ENCODE peak calls at places on chromosomes 1 and 21, in six cellular contexts. One of them, this sample, is unnamed.

GRCh38 chr1:211935448-211935970 is 99.8 kb downstream of the INTS7 start:
- DNase-seq in adrenal gland: no peak
- DNase-seq in ovary: no peak
- DNase-seq in aorta: no peak
- DNase-seq in Karpas-422: no peak
- DNase-seq in PC-9: no peak
- DNase-seq in this sample: no peak

GRCh38 chr1:212482006-212482351 is 49.3 kb downstream of the NENF start:
- DNase-seq in adrenal gland: no peak
- DNase-seq in ovary: no peak
- DNase-seq in aorta: no peak
- DNase-seq in Karpas-422: no peak
- DNase-seq in PC-9: no peak
- DNase-seq in this sample: no peak

GRCh38 chr1:229879746-229880145 is 187.3 kb upstream of the GALNT2 start:
- DNase-seq in adrenal gland: no peak
- DNase-seq in ovary: no peak
- DNase-seq in aorta: no peak
- DNase-seq in Karpas-422: no peak
- DNase-seq in PC-9: no peak
- DNase-seq in this sample: no peak

GRCh38 chr1:212650228-212650627 is 41.7 kb downstream of the ATF3 start:
- DNase-seq in adrenal gland: no peak
- DNase-seq in ovary: no peak
- DNase-seq in aorta: no peak
- DNase-seq in Karpas-422: no peak
- DNase-seq in PC-9: no peak
- DNase-seq in this sample: no peak

GRCh38 chr1:87024936-87025537 is 110.6 kb downstream of the HS2ST1 start:
- DNase-seq in adrenal gland: no peak
- DNase-seq in ovary: no peak
- DNase-seq in aorta: no peak
- DNase-seq in Karpas-422: peak; percentile 50
- DNase-seq in PC-9: no peak
- DNase-seq in this sample: peak; percentile 6

GRCh38 chr1:107726860-107727259 is 238.1 kb downstream of the VAV3 start:
- DNase-seq in adrenal gland: no peak
- DNase-seq in ovary: no peak
- DNase-seq in aorta: no peak
- DNase-seq in Karpas-422: no peak
- DNase-seq in PC-9: no peak
- DNase-seq in this sample: no peak

GRCh38 chr21:29265690-29266479 is 32.8 kb upstream of the BACH1 start:
- DNase-seq in adrenal gland: no peak
- DNase-seq in ovary: no peak
- DNase-seq in aorta: no peak
- DNase-seq in Karpas-422: peak; percentile 47
- DNase-seq in PC-9: no peak
- DNase-seq in this sample: no peak

GRCh38 chr1:66497910-66498309 is 36.0 kb upstream of the SGIP1 start:
- DNase-seq in adrenal gland: no peak
- DNase-seq in ovary: no peak
- DNase-seq in aorta: no peak
- DNase-seq in Karpas-422: no peak
- DNase-seq in PC-9: no peak
- DNase-seq in this sample: no peak

GRCh38 chr1:203512830-203513578 is 19.1 kb downstream of the OPTC start:
- DNase-seq in adrenal gland: peak; percentile 85
- DNase-seq in ovary: no peak
- DNase-seq in aorta: peak; percentile 76
- DNase-seq in Karpas-422: no peak
- DNase-seq in PC-9: peak; percentile 86
- DNase-seq in this sample: peak; percentile 96

GRCh38 chr1:155463865-155464264 is 98.7 kb downstream of the ASH1L start:
- DNase-seq in adrenal gland: no peak
- DNase-seq in ovary: no peak
- DNase-seq in aorta: no peak
- DNase-seq in Karpas-422: no peak
- DNase-seq in PC-9: no peak
- DNase-seq in this sample: peak; percentile 65

GRCh38 chr1:9207715-9208114 is 26.9 kb upstream of the H6PD start:
- DNase-seq in adrenal gland: no peak
- DNase-seq in ovary: no peak
- DNase-seq in aorta: no peak
- DNase-seq in Karpas-422: no peak
- DNase-seq in PC-9: no peak
- DNase-seq in this sample: no peak

GRCh38 chr1:203402609-203403337 is 51.9 kb upstream of the FMOD start:
- DNase-seq in adrenal gland: peak; percentile 43
- DNase-seq in ovary: peak; percentile 13
- DNase-seq in aorta: no peak
- DNase-seq in Karpas-422: peak; percentile 50
- DNase-seq in PC-9: no peak
- DNase-seq in this sample: no peak

GRCh38 chr1:13930151-13930550 is 230.2 kb downstream of the PRDM2 start:
- DNase-seq in adrenal gland: no peak
- DNase-seq in ovary: no peak
- DNase-seq in aorta: no peak
- DNase-seq in Karpas-422: peak; percentile 71
- DNase-seq in PC-9: no peak
- DNase-seq in this sample: no peak

GRCh38 chr1:165073402-165074007 is 283.0 kb downstream of the LMX1A start:
- DNase-seq in adrenal gland: peak; percentile 20
- DNase-seq in ovary: no peak
- DNase-seq in aorta: no peak
- DNase-seq in Karpas-422: peak; percentile 76
- DNase-seq in PC-9: peak; percentile 12
- DNase-seq in this sample: no peak

GRCh38 chr1:96073100-96073499 is 648.5 kb upstream of the PTBP2 start:
- DNase-seq in adrenal gland: no peak
- DNase-seq in ovary: no peak
- DNase-seq in aorta: no peak
- DNase-seq in Karpas-422: no peak
- DNase-seq in PC-9: no peak
- DNase-seq in this sample: no peak

GRCh38 chr21:36079010-36079649 is 9.3 kb downstream of the CBR1 start:
- DNase-seq in adrenal gland: peak; percentile 29
- DNase-seq in ovary: no peak
- DNase-seq in aorta: peak; percentile 60
- DNase-seq in Karpas-422: no peak
- DNase-seq in PC-9: no peak
- DNase-seq in this sample: no peak

GRCh38 chr1:232998138-232998537 is 47.7 kb downstream of the NTPCR start:
- DNase-seq in adrenal gland: no peak
- DNase-seq in ovary: no peak
- DNase-seq in aorta: no peak
- DNase-seq in Karpas-422: no peak
- DNase-seq in PC-9: no peak
- DNase-seq in this sample: no peak

GRCh38 chr1:52645261-52645660 is 12.3 kb downstream of the SHISAL2A start:
- DNase-seq in adrenal gland: no peak
- DNase-seq in ovary: no peak
- DNase-seq in aorta: no peak
- DNase-seq in Karpas-422: no peak
- DNase-seq in PC-9: no peak
- DNase-seq in this sample: no peak

GRCh38 chr1:62209931-62210595 is 15.4 kb downstream of the L1TD1 start:
- DNase-seq in adrenal gland: no peak
- DNase-seq in ovary: no peak
- DNase-seq in aorta: no peak
- DNase-seq in Karpas-422: no peak
- DNase-seq in PC-9: peak; percentile 29
- DNase-seq in this sample: no peak

GRCh38 chr1:36415661-36416346 is 18.1 kb upstream of the LSM10 start:
- DNase-seq in adrenal gland: no peak
- DNase-seq in ovary: no peak
- DNase-seq in aorta: no peak
- DNase-seq in Karpas-422: no peak
- DNase-seq in PC-9: no peak
- DNase-seq in this sample: no peak

GRCh38 chr21:41740604-41741252 is 26.1 kb downstream of the RIPK4 start:
- DNase-seq in adrenal gland: no peak
- DNase-seq in ovary: no peak
- DNase-seq in aorta: no peak
- DNase-seq in Karpas-422: no peak
- DNase-seq in PC-9: no peak
- DNase-seq in this sample: no peak

GRCh38 chr21:41743321-41744027 is 23.4 kb downstream of the RIPK4 start:
- DNase-seq in adrenal gland: no peak
- DNase-seq in ovary: no peak
- DNase-seq in aorta: no peak
- DNase-seq in Karpas-422: no peak
- DNase-seq in PC-9: no peak
- DNase-seq in this sample: no peak

GRCh38 chr21:41742073-41742875 is 24.6 kb downstream of the RIPK4 start:
- DNase-seq in adrenal gland: no peak
- DNase-seq in ovary: no peak
- DNase-seq in aorta: no peak
- DNase-seq in Karpas-422: no peak
- DNase-seq in PC-9: no peak
- DNase-seq in this sample: no peak

GRCh38 chr21:41739936-41740335 is 26.9 kb downstream of the RIPK4 start:
- DNase-seq in adrenal gland: no peak
- DNase-seq in ovary: no peak
- DNase-seq in aorta: no peak
- DNase-seq in Karpas-422: no peak
- DNase-seq in PC-9: no peak
- DNase-seq in this sample: no peak

DNA sequence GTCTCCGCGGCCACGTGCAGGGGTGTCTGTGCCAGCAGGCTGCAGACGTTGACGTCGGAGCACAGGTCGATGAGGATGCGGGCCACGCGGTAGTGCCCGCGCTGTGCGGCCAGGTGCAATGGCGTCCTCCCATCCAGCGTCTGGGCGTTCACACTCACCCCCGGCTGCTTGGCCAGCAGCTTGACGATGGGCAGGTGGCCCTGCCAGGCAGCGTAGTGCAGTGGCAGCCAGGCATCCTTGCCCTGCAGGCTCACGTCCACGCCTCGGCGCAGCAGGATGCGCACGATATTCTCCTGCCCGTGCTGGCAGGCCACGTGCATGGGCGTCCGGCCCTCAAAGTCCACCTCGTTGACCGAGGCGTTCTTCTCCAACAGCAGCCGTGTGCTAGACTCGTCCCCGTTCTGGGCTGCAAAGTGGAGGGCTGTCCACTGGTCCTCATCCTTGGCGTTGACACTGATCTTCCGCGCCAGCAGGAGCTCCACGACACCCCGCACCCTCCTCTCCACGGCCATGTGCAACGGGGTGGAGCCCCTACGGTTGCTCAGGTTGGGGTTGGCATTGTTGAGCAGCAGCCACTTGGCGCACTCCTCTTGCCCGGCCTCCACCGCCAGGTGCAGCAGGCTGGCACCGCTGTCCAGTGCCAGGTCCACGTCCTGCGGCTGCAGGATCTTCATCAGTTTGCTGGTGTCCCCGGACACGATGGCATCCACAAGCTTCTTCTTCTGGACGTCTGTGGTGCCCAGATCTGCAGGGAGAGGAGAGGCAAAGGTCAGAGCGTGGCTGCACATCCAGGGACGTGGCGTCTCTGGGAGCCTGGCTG is 25.4 kb downstream of the RIPK4 start:
- DNase-seq in adrenal gland: no peak
- DNase-seq in ovary: no peak
- DNase-seq in aorta: no peak
- DNase-seq in Karpas-422: no peak
- DNase-seq in PC-9: no peak
- DNase-seq in this sample: no peak
- H3K27ac ChIP-seq in adrenal gland: no peak overlapping the region
- H3K27ac ChIP-seq in ovary: no peak overlapping the region
- H3K27ac ChIP-seq in aorta: no peak overlapping the region
- H3K27ac ChIP-seq in Karpas-422: no peak overlapping the region
- H3K27ac ChIP-seq in PC-9: no peak overlapping the region
- H3K27ac ChIP-seq in this sample: no peak overlapping the region

DNA sequence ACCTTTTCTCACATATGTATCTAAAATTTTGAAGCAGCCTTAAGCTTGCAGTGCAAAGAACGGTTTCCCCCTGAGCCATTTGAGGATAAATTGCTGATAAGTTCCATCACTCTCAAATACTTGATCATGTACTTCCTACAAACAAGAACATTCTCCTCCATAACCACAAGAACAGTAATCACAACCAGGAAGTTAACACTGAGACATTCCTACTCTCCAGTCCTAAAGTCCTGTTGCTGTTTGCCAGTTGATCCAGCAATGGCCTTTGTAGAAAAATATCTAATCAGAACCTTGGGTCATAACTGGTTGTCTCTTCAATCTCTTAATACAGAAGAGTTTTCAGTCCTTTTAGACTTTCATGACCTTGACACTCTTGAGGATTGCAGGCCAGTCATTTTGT is 34.4 kb downstream of the CAMTA1 start:
- DNase-seq in adrenal gland: peak; percentile 26
- DNase-seq in ovary: no peak
- DNase-seq in aorta: no peak
- DNase-seq in Karpas-422: no peak
- DNase-seq in PC-9: no peak
- DNase-seq in this sample: no peak
- H3K27ac ChIP-seq in adrenal gland: peak overlapping the region; percentile 76
- H3K27ac ChIP-seq in ovary: no peak overlapping the region
- H3K27ac ChIP-seq in aorta: no peak overlapping the region
- H3K27ac ChIP-seq in Karpas-422: no peak overlapping the region
- H3K27ac ChIP-seq in PC-9: no peak overlapping the region
- H3K27ac ChIP-seq in this sample: no peak overlapping the region

GRCh38 chr1:205438213-205439158 is 16.6 kb upstream of the LEMD1 start:
- DNase-seq in adrenal gland: peak; percentile 90
- DNase-seq in ovary: peak; percentile 91
- DNase-seq in aorta: peak; percentile 86
- DNase-seq in Karpas-422: peak; percentile 54
- DNase-seq in PC-9: peak; percentile 31
- DNase-seq in this sample: peak; percentile 37
- H3K27ac ChIP-seq in adrenal gland: no peak overlapping the region
- H3K27ac ChIP-seq in ovary: peak overlapping the region; percentile 27
- H3K27ac ChIP-seq in aorta: no peak overlapping the region
- H3K27ac ChIP-seq in Karpas-422: no peak overlapping the region
- H3K27ac ChIP-seq in PC-9: no peak overlapping the region
- H3K27ac ChIP-seq in this sample: no peak overlapping the region

DNA sequence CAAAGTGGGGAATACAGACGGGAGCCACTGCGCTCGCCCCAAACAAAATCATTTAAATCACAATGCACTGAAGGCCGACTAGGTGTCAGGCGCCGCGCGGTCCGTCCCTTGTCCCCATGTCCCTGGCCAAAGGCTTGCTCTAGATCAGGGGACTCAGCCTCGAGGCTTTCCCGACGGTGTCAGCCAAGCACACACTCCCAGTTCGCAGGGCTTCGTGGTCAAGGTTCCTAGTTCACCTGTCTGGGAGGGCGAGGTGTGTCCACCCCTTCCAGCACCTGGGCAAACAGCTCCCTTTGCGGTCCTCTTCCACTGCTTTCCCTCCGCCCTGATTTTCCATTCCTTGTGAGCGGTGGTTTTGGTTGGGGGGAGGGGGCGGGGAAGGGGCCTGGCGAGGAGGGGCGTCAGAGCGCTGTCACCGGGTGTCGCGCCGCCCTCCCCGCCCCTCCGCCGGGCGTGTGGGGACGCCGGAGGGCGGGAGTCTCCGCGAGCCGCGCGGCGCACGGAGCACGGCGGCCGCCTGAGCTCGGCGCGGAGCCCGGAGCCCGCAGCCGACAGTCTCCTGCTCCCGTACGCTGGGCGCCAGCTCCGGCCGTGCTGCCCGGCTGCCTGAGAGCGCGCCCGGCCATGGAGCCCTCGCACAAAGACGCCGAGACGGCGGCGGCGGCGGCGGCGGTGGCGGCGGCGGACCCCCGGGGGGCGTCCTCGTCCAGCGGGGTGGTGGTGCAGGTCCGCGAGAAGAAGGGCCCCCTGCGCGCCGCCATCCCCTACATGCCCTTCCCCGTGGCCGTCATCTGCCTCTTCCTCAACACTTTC is at the start of gene STUM:
- DNase-seq in adrenal gland: peak; percentile 51
- DNase-seq in ovary: peak; percentile 54
- DNase-seq in aorta: no peak
- DNase-seq in Karpas-422: no peak
- DNase-seq in PC-9: no peak
- DNase-seq in this sample: no peak
- H3K27ac ChIP-seq in adrenal gland: no peak within 1 kb of the TSS
- H3K27ac ChIP-seq in ovary: peak within 1 kb of the TSS; percentile 11
- H3K27ac ChIP-seq in aorta: no peak within 1 kb of the TSS
- H3K27ac ChIP-seq in Karpas-422: no peak within 1 kb of the TSS
- H3K27ac ChIP-seq in PC-9: no peak within 1 kb of the TSS
- H3K27ac ChIP-seq in this sample: no peak within 1 kb of the TSS

This sample was measured in SJSA1.